ENCODE peak calls at places on chromosomes 5 and 9, in eight cellular contexts. I is heart left ventricle, G is IMR-90, X is ovary, C is lower lobe of right lung, J is upper lobe of right lung, P is pancreas, N is hepatocyte. T is an unnamed sample.

GRCh38 chr5:167208911-167209310 is 1082.5 kb upstream of the WWC1 start:
- DNase-seq in I (no peak), G (no peak), X (no peak), C (no peak), J (no peak), P (no peak), N (no peak), T (no peak)

GRCh38 chr9:87201316-87201715 is 254.0 kb upstream of the GAS1 start:
- DNase-seq in I (no peak), G (peak; percentile 68), X (no peak), C (no peak), J (no peak), P (no peak), N (no peak), T (no peak)

GRCh38 chr9:128358090-128358489 is 13.1 kb upstream of the URM1 start:
- DNase-seq in I (no peak), G (no peak), X (no peak), C (no peak), J (no peak), P (no peak), N (no peak), T (no peak)

GRCh38 chr5:157505496-157505895 is 45.5 kb downstream of the NIPAL4 start:
- DNase-seq in I (no peak), G (no peak), X (no peak), C (no peak), J (no peak), P (no peak), N (no peak), T (no peak)

GRCh38 chr9:122005597-122005996 is 87.5 kb downstream of the TTLL11 start:
- DNase-seq in I (no peak), G (peak; percentile 41), X (no peak), C (no peak), J (no peak), P (no peak), N (peak; percentile 31), T (no peak)

GRCh38 chr5:9126490-9126889 is 419.4 kb downstream of the SEMA5A start:
- DNase-seq in I (no peak), G (no peak), X (no peak), C (no peak), J (no peak), P (no peak), N (no peak), T (no peak)

GRCh38 chr9:133403766-133404439 is 13.9 kb downstream of the REXO4 start:
- DNase-seq in I (no peak), G (no peak), X (no peak), C (peak; percentile 72), J (peak; percentile 82), P (no peak), N (peak; percentile 49), T (peak; percentile 85)

GRCh38 chr5:179119415-179120170 is 59.4 kb downstream of the ZNF354C start:
- DNase-seq in I (no peak), G (no peak), X (no peak), C (peak; percentile 26), J (peak; percentile 37), P (no peak), N (no peak), T (peak; percentile 16)

GRCh38 chr5:174313615-174314014 is 268.1 kb downstream of the NSG2 start:
- DNase-seq in I (no peak), G (no peak), X (no peak), C (no peak), J (peak; percentile 45), P (no peak), N (no peak), T (peak; percentile 41)

GRCh38 chr5:77828445-77828844 is 52.3 kb upstream of the TBCA start:
- DNase-seq in I (no peak), G (no peak), X (no peak), C (no peak), J (no peak), P (no peak), N (no peak), T (no peak)
- TF ChIP-seq CTCF in I (no peak), G (no peak), X (no peak), C (no peak), J (peak; percentile 24), P (no peak), N (no peak), T (no peak)

DNA sequence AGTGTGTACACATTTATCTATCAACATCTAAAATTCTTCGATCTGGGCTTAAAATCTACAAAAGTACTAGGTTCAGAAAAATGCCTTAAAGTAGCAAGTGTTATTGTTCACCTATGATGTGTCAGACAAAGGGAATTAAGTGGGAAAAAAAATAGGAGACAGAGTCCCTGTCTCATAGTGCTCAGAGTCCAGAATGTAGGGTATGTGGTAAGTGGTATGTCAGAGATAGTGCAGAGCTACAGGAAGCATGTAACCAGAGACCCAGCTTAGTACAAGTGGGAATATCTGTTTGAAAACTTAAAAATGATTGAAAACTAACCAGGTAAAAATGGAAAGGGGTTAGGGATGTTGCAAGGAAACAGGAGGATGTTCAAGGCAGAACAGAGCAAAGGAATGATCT is 482.8 kb downstream of the ELAVL2 start:
- DNase-seq in I (no peak), G (no peak), X (no peak), C (no peak), J (no peak), P (no peak), N (no peak), T (no peak)
- H3K4me1 ChIP-seq in I (no peaks in the 10 kb centered on the region), G (no peaks in the 10 kb centered on the region), X (peaks cover 5% of the 10 kb centered on the region), C (no peaks in the 10 kb centered on the region), J (no peaks in the 10 kb centered on the region), P (no peaks in the 10 kb centered on the region), N (no peaks in the 10 kb centered on the region), T (no peaks in the 10 kb centered on the region)

DNA sequence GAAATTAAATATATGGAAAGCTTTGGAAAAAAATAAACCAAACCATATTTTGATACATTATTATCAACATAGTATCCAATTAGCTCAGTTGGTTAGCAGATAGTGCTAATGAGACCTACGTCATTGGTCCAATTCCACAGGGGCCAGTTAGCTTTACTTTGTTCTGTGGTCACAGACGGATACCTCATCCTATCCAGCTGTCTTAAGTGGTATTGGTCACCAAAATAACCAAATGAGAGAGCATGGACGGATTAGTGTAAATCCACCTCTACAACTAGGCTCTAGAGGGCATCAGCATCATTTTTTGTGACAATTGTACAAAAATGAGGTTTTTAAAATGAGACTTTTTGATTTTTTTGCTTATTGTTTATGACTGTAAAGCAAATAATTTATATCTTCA is 364.2 kb downstream of the KIAA0825 start:
- DNase-seq in I (no peak), G (no peak), X (no peak), C (no peak), J (no peak), P (no peak), N (no peak), T (no peak)
- TF ChIP-seq CTCF in I (no peak), G (no peak), X (no peak), C (no peak), J (no peak), P (no peak), N (no peak), T (no peak)

GRCh38 chr5:74303575-74303974 is 337.0 kb downstream of the ENC1 start:
- DNase-seq in I (no peak), G (no peak), X (no peak), C (no peak), J (no peak), P (no peak), N (no peak), T (no peak)

GRCh38 chr5:74310386-74310785 is 330.1 kb downstream of the ENC1 start:
- DNase-seq in I (no peak), G (peak; percentile 44), X (no peak), C (no peak), J (no peak), P (no peak), N (no peak), T (peak; percentile 44)

GRCh38 chr5:74309050-74309449 is 331.5 kb downstream of the ENC1 start:
- DNase-seq in I (no peak), G (no peak), X (no peak), C (no peak), J (no peak), P (no peak), N (no peak), T (no peak)

GRCh38 chr5:74304536-74304935 is 336.0 kb downstream of the ENC1 start:
- DNase-seq in I (no peak), G (no peak), X (no peak), C (no peak), J (no peak), P (no peak), N (no peak), T (no peak)

GRCh38 chr5:74306845-74307244 is 333.7 kb downstream of the ENC1 start:
- DNase-seq in I (no peak), G (no peak), X (no peak), C (no peak), J (no peak), P (no peak), N (no peak), T (no peak)
- H3K4me1 ChIP-seq in I (peaks cover 14% of the 10 kb centered on the region), G (no peaks in the 10 kb centered on the region), X (peaks cover 1% of the 10 kb centered on the region), C (no peaks in the 10 kb centered on the region), J (no peaks in the 10 kb centered on the region), P (no peaks in the 10 kb centered on the region), N (peaks cover 5% of the 10 kb centered on the region), T (no peaks in the 10 kb centered on the region)

GRCh38 chr5:30039379-30039778 is 1154.1 kb upstream of the CDH6 start:
- DNase-seq in I (no peak), G (no peak), X (no peak), C (no peak), J (no peak), P (no peak), N (no peak), T (no peak)
- TF ChIP-seq CTCF in I (no peak), G (no peak), X (no peak), C (no peak), J (no peak), P (no peak), N (no peak), T (no peak)

GRCh38 chr5:15637345-15637744 is 137.4 kb downstream of the FBXL7 start:
- DNase-seq in I (no peak), G (no peak), X (no peak), C (no peak), J (no peak), P (no peak), N (no peak), T (no peak)
- H3K4me1 ChIP-seq in I (peaks cover 31% of the 10 kb centered on the region), G (peaks cover 2% of the 10 kb centered on the region), X (peaks cover 6% of the 10 kb centered on the region), C (no peaks in the 10 kb centered on the region), J (no peaks in the 10 kb centered on the region), P (no peaks in the 10 kb centered on the region), N (no peaks in the 10 kb centered on the region), T (no peaks in the 10 kb centered on the region)